ENCODE peak calls at places on chromosomes 13 and 19, in eight cellular contexts. X is ascending aorta, S is MM.1S, F is fibroblast of the aortic adventitia, L is epithelial cell of esophagus, U is esophagus squamous epithelium, K is tibial artery, Q is brain microvascular endothelial cell. P is an unnamed sample.

GRCh38 chr19:44792286-44792685 is 14.6 kb downstream of the CBLC start:
- DNase-seq in X (no peak), S (no peak), F (no peak), L (no peak), U (no peak), K (no peak), Q (no peak), P (no peak)

GRCh38 chr13:110541526-110541920 is 20.0 kb downstream of the RAB20 start:
- DNase-seq in X (no peak), S (no peak), F (peak), L (peak), U (no peak), K (no peak), Q (no peak), P (no peak)

GRCh38 chr19:6750062-6750461 is 10.6 kb downstream of the TRIP10 start:
- DNase-seq in X (no peak), S (no peak), F (peak), L (no peak), U (no peak), K (no peak), Q (no peak), P (peak)

GRCh38 chr13:77979721-77980377 is 61.2 kb upstream of the EDNRB start:
- DNase-seq in X (no peak), S (no peak), F (peak), L (no peak), U (no peak), K (no peak), Q (no peak), P (no peak)

GRCh38 chr19:23906835-23907234 is 7.9 kb upstream of the ZNF726 start:
- DNase-seq in X (no peak), S (no peak), F (no peak), L (no peak), U (no peak), K (no peak), Q (no peak), P (no peak)

GRCh38 chr13:113061796-113062425 is 43.7 kb upstream of the F7 start:
- DNase-seq in X (no peak), S (no peak), F (no peak), L (no peak), U (no peak), K (no peak), Q (no peak), P (no peak)

GRCh38 chr13:101258071-101258470 is 158.2 kb downstream of the NALCN start:
- DNase-seq in X (no peak), S (peak), F (peak), L (peak), U (no peak), K (no peak), Q (peak), P (peak)

GRCh38 chr13:33169273-33169980 is 116.1 kb downstream of the STARD13 start:
- DNase-seq in X (no peak), S (no peak), F (peak), L (peak), U (no peak), K (no peak), Q (peak), P (peak)

GRCh38 chr19:45973564-45974338 is at the start of gene NOVA2:
- DNase-seq in X (no peak), S (no peak), F (peak), L (peak), U (no peak), K (no peak), Q (peak), P (peak)

GRCh38 chr13:23790591-23791170 is 98.5 kb downstream of the MIPEP start:
- DNase-seq in X (no peak), S (no peak), F (peak), L (no peak), U (no peak), K (no peak), Q (peak), P (peak)

GRCh38 chr13:26186995-26187394 is 35.1 kb downstream of the RNF6 start:
- DNase-seq in X (no peak), S (no peak), F (no peak), L (no peak), U (no peak), K (no peak), Q (no peak), P (no peak)

GRCh38 chr13:70960841-70961443 is 852.7 kb upstream of the KLHL1 start:
- DNase-seq in X (no peak), S (peak), F (peak), L (peak), U (no peak), K (no peak), Q (peak), P (peak)

GRCh38 chr13:95713651-95714050 is 36.7 kb downstream of the DNAJC3 start:
- DNase-seq in X (no peak), S (peak), F (no peak), L (peak), U (no peak), K (no peak), Q (no peak), P (peak)

GRCh38 chr13:97263160-97263559 is 41.0 kb downstream of the MBNL2 start:
- DNase-seq in X (no peak), S (no peak), F (no peak), L (no peak), U (no peak), K (no peak), Q (no peak), P (no peak)

GRCh38 chr19:19426216-19426615 is 20.7 kb downstream of the GATAD2A start:
- DNase-seq in X (no peak), S (no peak), F (peak), L (no peak), U (no peak), K (no peak), Q (no peak), P (no peak)

GRCh38 chr19:16041571-16042386 is 34.5 kb upstream of the TPM4 start:
- DNase-seq in X (no peak), S (peak), F (peak), L (peak), U (no peak), K (peak), Q (peak), P (peak)

GRCh38 chr19:41307090-41307875 is 2.7 kb upstream of the CCDC97 start:
- DNase-seq in X (no peak), S (no peak), F (no peak), L (no peak), U (no peak), K (no peak), Q (no peak), P (no peak)

GRCh38 chr19:11964858-11965645 is at the start of gene ZNF763:
- DNase-seq in X (peak), S (peak), F (peak), L (peak), U (peak), K (peak), Q (peak), P (peak)

GRCh38 chr19:47232422-47233211 is 1.6 kb upstream of the BBC3 start:
- DNase-seq in X (no peak), S (no peak), F (peak), L (peak), U (no peak), K (no peak), Q (peak), P (peak)

GRCh38 chr13:22861958-22862466 is 318.8 kb upstream of the SGCG start:
- DNase-seq in X (no peak), S (no peak), F (no peak), L (no peak), U (no peak), K (no peak), Q (no peak), P (no peak)

DNA sequence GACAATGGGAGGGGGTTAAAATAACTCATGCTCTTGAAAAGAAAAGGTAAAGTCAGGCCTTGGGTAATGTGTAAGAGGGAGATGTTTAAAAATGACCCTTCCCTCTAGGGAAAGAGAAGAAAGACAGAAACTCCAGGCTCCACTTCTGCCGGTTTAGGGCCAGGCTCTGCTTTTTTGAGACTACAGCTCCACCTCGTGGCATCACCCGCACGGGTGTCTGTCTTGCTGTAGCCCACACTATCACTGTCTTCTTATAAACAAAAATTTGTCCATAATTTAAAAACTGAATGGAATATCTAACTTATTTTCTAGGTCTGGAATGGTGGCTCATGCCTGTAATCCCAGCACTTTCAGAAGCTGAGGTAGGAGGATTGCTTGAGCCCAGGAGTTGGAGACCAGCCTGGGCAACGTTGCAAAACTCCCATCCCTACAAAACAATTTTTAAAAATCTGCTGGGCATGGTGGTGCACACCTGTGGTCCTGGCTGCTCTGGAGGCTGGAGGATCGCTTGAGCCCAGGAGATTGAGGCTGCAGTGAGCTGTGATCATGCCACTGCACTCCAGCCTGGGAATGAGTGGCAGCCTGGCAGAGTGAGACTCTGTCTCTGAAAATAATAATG is 65.1 kb upstream of the GTF3A start:
- DNase-seq in X (no peak), S (peak), F (peak), L (peak), U (no peak), K (peak), Q (peak), P (peak)
- TF ChIP-seq CTCF in X (peak), S (peak), F (peak), L (peak), U (peak), K (peak), Q (peak), P (peak)

DNA sequence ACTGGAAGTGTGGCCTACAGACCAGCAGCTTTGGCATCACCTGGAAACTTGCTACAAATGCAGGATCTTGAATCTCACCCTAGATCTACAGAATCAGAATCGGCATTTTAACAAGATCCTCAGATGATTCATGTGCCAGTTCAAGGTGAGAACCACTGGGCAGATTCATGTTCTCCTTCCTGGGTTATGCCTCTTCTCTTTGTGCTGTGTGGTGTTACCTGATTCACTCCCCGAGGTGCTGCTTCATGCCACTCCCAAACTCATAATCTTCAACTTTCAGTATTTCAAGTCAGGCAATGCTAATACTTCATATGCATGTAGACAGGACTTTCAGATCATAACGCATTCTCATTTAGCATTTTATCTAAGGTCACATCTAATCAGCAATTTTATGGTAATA is 427.7 kb downstream of the FOXO1 start:
- DNase-seq in X (no peak), S (no peak), F (no peak), L (peak), U (no peak), K (no peak), Q (no peak), P (no peak)
- H3K4me3 ChIP-seq in X (no peak), S (no peak), F (no peak), L (no peak), U (no peak), K (no peak), Q (no peak), P (no peak)

DNA sequence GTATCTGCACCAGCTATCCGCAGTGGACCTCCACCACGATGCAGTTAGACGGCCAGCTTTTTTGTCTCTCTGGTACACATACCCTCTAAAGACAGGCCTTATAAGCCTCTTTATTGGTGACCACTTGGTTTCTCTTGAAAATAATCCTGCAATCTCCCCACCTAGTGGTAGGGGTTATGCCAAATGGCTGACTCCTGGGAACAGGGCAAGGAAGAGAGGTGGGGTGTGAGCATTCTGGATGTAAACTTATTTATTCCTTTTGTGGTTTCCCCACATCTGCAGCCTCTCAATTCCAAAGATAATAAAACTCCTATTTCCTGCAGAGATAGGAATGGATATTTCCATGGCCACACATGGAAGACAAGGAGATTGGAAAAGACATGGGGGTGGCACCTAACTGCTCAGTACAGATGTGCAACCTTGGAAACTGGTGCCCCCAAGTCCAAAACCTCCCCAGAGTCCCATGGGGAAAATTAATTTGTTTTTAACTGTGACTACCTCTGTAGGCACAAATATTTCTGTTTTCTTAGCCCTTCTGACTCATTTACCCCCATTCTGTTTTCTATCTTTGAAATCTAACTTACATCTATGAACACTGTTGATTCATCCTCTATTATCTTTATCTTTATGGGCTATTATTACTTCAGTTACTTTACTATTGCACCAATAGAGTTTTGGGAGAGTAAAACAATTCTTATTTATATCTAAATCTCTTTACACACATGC is 112.7 kb upstream of the TSHZ3 start:
- DNase-seq in X (no peak), S (no peak), F (peak), L (no peak), U (no peak), K (no peak), Q (no peak), P (peak)
- TF ChIP-seq CTCF in X (no peak), S (no peak), F (peak), L (no peak), U (no peak), K (no peak), Q (no peak), P (peak)

DNA sequence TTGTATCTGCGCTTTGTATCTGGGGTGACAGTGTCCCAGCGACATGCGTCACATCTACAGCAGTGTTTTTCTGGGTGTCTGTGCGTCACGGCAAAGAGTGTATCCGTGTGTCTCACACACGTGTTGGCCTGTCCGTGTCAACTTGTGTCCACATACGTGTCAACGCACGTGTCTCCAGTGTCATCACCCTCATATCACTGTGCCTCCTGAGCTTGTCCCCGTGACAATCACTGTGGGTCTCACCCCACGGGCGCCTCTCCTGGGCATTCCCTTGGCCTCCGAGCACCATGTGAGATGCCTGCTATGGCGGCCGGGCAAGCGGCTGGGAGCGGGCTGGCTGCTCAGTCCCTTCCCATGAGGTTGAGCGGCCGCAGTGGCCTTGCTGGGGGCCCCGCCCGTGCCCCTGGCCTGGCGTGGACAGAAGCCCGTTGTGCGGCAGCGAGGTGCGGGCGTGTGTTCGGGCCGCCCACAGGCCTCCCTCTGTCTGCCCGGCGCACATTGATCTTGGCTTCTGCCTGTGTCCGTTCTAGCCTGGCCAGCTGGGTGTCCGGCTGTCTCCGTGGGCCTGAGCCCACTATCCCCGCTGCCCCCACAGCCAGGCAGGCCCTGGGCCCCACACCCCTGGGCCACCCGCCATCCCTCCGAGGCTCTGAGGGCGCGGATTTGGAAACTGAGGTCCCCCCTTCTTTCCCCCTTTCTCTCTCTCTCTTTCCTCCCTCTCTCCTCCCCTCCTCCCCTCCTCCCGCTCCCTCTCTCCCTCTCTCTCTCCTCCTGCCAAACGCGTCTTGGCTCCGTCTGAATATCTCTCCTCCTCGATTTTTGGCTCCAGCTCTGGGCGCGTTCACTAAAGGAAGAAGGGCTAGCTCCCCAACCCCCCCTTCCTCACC is 6.5 kb downstream of the NFIX start:
- DNase-seq in X (no peak), S (no peak), F (peak), L (no peak), U (no peak), K (peak), Q (no peak), P (peak)
- H3K4me3 ChIP-seq in X (peak), S (no peak), F (peak), L (no peak), U (peak), K (peak), Q (no peak), P (peak)